ENCODE peak calls at places on chromosome 21, in four cellular contexts. One of them, this sample, is unnamed.

GRCh38 chr21:38766987-38767722 is 38.6 kb upstream of the ETS2 start:
- DNase-seq in endothelial cell: no peak
- DNase-seq in mucosa of gallbladder: no peak
- DNase-seq in DND-41: peak; percentile 81
- DNase-seq in this sample: no peak

GRCh38 chr21:44000360-44000759 is 11.7 kb upstream of the TRAPPC10 start:
- DNase-seq in endothelial cell: no peak
- DNase-seq in DND-41: no peak
- DNase-seq in mucosa of gallbladder: no peak
- DNase-seq in this sample: no peak

GRCh38 chr21:15557925-15558324 is 171.9 kb upstream of the USP25 start:
- DNase-seq in mucosa of gallbladder: no peak
- DNase-seq in DND-41: peak; percentile 6
- DNase-seq in endothelial cell: no peak
- DNase-seq in this sample: no peak

GRCh38 chr21:32359719-32360260 is 33.0 kb downstream of the URB1 start:
- DNase-seq in DND-41: no peak
- DNase-seq in endothelial cell: no peak
- DNase-seq in mucosa of gallbladder: no peak
- DNase-seq in this sample: no peak

GRCh38 chr21:46663754-46664153 is 28.3 kb downstream of the PRMT2 start:
- DNase-seq in mucosa of gallbladder: no peak
- DNase-seq in endothelial cell: no peak
- DNase-seq in DND-41: no peak
- DNase-seq in this sample: no peak

GRCh38 chr21:26513212-26513611 is 59.9 kb downstream of the CYYR1 start:
- DNase-seq in endothelial cell: no peak
- DNase-seq in mucosa of gallbladder: no peak
- DNase-seq in DND-41: no peak
- DNase-seq in this sample: no peak

GRCh38 chr21:45989355-45990048 is 7.9 kb downstream of the COL6A1 start:
- DNase-seq in mucosa of gallbladder: no peak
- DNase-seq in DND-41: no peak
- DNase-seq in endothelial cell: peak; percentile 3
- DNase-seq in this sample: peak; percentile 13

GRCh38 chr21:27412530-27412929 is 445.6 kb upstream of the ADAMTS5 start:
- DNase-seq in endothelial cell: no peak
- DNase-seq in mucosa of gallbladder: no peak
- DNase-seq in DND-41: no peak
- DNase-seq in this sample: no peak